ENCODE peak calls at places on chromosomes 1 and 21, in five cellular contexts. One of them, this sample, is unnamed.

GRCh38 chr1:236451796-236452373 is 57.8 kb downstream of the EDARADD start:
- DNase-seq in mesendoderm: peak; percentile 67
- DNase-seq in ascending aorta: no peak
- DNase-seq in tibial artery: no peak
- DNase-seq in lower lobe of right lung: no peak
- DNase-seq in this sample: no peak

GRCh38 chr1:234737210-234737761 is 127.3 kb upstream of the IRF2BP2 start:
- DNase-seq in mesendoderm: no peak
- DNase-seq in ascending aorta: no peak
- DNase-seq in tibial artery: peak; percentile 34
- DNase-seq in lower lobe of right lung: no peak
- DNase-seq in this sample: no peak

GRCh38 chr1:46166521-46167462 is 8.1 kb upstream of the TSPAN1 start:
- DNase-seq in mesendoderm: no peak
- DNase-seq in ascending aorta: no peak
- DNase-seq in tibial artery: peak; percentile 78
- DNase-seq in lower lobe of right lung: peak; percentile 78
- DNase-seq in this sample: no peak

GRCh38 chr1:90712931-90713618 is 4.0 kb downstream of the BARHL2 start:
- DNase-seq in mesendoderm: no peak
- DNase-seq in ascending aorta: no peak
- DNase-seq in tibial artery: no peak
- DNase-seq in lower lobe of right lung: no peak
- DNase-seq in this sample: no peak

GRCh38 chr21:43741425-43742096 is 22.6 kb downstream of the PDXK start:
- DNase-seq in mesendoderm: peak; percentile 63
- DNase-seq in ascending aorta: no peak
- DNase-seq in tibial artery: no peak
- DNase-seq in lower lobe of right lung: no peak
- DNase-seq in this sample: no peak

GRCh38 chr1:117059334-117059677 is 820 bp upstream of the TTF2 start:
- DNase-seq in mesendoderm: no peak
- DNase-seq in ascending aorta: no peak
- DNase-seq in tibial artery: peak; percentile 66
- DNase-seq in lower lobe of right lung: peak; percentile 68
- DNase-seq in this sample: peak; percentile 69

GRCh38 chr1:235404190-235404589 is 37.0 kb downstream of the TBCE start:
- DNase-seq in mesendoderm: no peak
- DNase-seq in ascending aorta: no peak
- DNase-seq in tibial artery: no peak
- DNase-seq in lower lobe of right lung: no peak
- DNase-seq in this sample: no peak

GRCh38 chr1:186722711-186723309 is 42.6 kb upstream of the PTGS2 start:
- DNase-seq in mesendoderm: peak; percentile 62
- DNase-seq in ascending aorta: no peak
- DNase-seq in tibial artery: no peak
- DNase-seq in lower lobe of right lung: no peak
- DNase-seq in this sample: no peak

GRCh38 chr1:173173388-173173787 is 33.7 kb downstream of the TNFSF4 start:
- DNase-seq in mesendoderm: no peak
- DNase-seq in ascending aorta: no peak
- DNase-seq in tibial artery: no peak
- DNase-seq in lower lobe of right lung: no peak
- DNase-seq in this sample: no peak

GRCh38 chr21:32520885-32521735 is 64.2 kb downstream of the TCP10L start:
- DNase-seq in mesendoderm: no peak
- DNase-seq in ascending aorta: no peak
- DNase-seq in tibial artery: peak; percentile 88
- DNase-seq in lower lobe of right lung: peak; percentile 75
- DNase-seq in this sample: no peak

GRCh38 chr1:246705368-246705767 is 18.8 kb upstream of the SCCPDH start:
- DNase-seq in mesendoderm: no peak
- DNase-seq in ascending aorta: no peak
- DNase-seq in tibial artery: no peak
- DNase-seq in lower lobe of right lung: no peak
- DNase-seq in this sample: no peak

GRCh38 chr1:10610901-10611600 is 136.3 kb downstream of the PEX14 start:
- DNase-seq in mesendoderm: no peak
- DNase-seq in ascending aorta: no peak
- DNase-seq in tibial artery: no peak
- DNase-seq in lower lobe of right lung: no peak
- DNase-seq in this sample: no peak

GRCh38 chr1:42133809-42134526 is 19.2 kb upstream of the GUCA2B start:
- DNase-seq in mesendoderm: no peak
- DNase-seq in ascending aorta: no peak
- DNase-seq in tibial artery: no peak
- DNase-seq in lower lobe of right lung: no peak
- DNase-seq in this sample: no peak

GRCh38 chr1:163608969-163609368 is 287.2 kb downstream of the NUF2 start:
- DNase-seq in mesendoderm: no peak
- DNase-seq in ascending aorta: no peak
- DNase-seq in tibial artery: no peak
- DNase-seq in lower lobe of right lung: no peak
- DNase-seq in this sample: no peak

GRCh38 chr1:193406901-193407300 is 220.5 kb upstream of the B3GALT2 start:
- DNase-seq in mesendoderm: peak; percentile 51
- DNase-seq in ascending aorta: no peak
- DNase-seq in tibial artery: no peak
- DNase-seq in lower lobe of right lung: no peak
- DNase-seq in this sample: no peak

GRCh38 chr1:228900099-228900965 is 165.1 kb downstream of the RHOU start:
- DNase-seq in mesendoderm: peak; percentile 42
- DNase-seq in ascending aorta: no peak
- DNase-seq in tibial artery: no peak
- DNase-seq in lower lobe of right lung: no peak
- DNase-seq in this sample: no peak

GRCh38 chr21:45088729-45089128 is 14.3 kb downstream of the ADARB1 start:
- DNase-seq in mesendoderm: no peak
- DNase-seq in ascending aorta: no peak
- DNase-seq in tibial artery: no peak
- DNase-seq in lower lobe of right lung: no peak
- DNase-seq in this sample: no peak

GRCh38 chr1:243281672-243282071 is 25.8 kb downstream of the SDCCAG8 start:
- DNase-seq in mesendoderm: no peak
- DNase-seq in ascending aorta: no peak
- DNase-seq in tibial artery: no peak
- DNase-seq in lower lobe of right lung: no peak
- DNase-seq in this sample: no peak

GRCh38 chr21:41509206-41509496 is 1.2 kb upstream of the TMPRSS2 start:
- DNase-seq in mesendoderm: no peak
- DNase-seq in ascending aorta: no peak
- DNase-seq in tibial artery: no peak
- DNase-seq in lower lobe of right lung: no peak
- DNase-seq in this sample: no peak

GRCh38 chr1:12594490-12594889 is 23.5 kb downstream of the DHRS3 start:
- DNase-seq in mesendoderm: no peak
- DNase-seq in ascending aorta: no peak
- DNase-seq in tibial artery: no peak
- DNase-seq in lower lobe of right lung: no peak
- DNase-seq in this sample: no peak

GRCh38 chr1:12595839-12596821 is 21.9 kb downstream of the DHRS3 start:
- DNase-seq in mesendoderm: peak; percentile 89
- DNase-seq in ascending aorta: peak; percentile 93
- DNase-seq in tibial artery: peak; percentile 98
- DNase-seq in lower lobe of right lung: peak; percentile 94
- DNase-seq in this sample: peak; percentile 88

GRCh38 chr1:12597792-12598191 is 20.2 kb downstream of the DHRS3 start:
- DNase-seq in mesendoderm: no peak
- DNase-seq in ascending aorta: no peak
- DNase-seq in tibial artery: peak; percentile 91
- DNase-seq in lower lobe of right lung: peak; percentile 79
- DNase-seq in this sample: no peak

GRCh38 chr1:12593621-12594066 is 24.4 kb downstream of the DHRS3 start:
- DNase-seq in mesendoderm: no peak
- DNase-seq in ascending aorta: peak; percentile 26
- DNase-seq in tibial artery: peak; percentile 94
- DNase-seq in lower lobe of right lung: no peak
- DNase-seq in this sample: no peak

DNA sequence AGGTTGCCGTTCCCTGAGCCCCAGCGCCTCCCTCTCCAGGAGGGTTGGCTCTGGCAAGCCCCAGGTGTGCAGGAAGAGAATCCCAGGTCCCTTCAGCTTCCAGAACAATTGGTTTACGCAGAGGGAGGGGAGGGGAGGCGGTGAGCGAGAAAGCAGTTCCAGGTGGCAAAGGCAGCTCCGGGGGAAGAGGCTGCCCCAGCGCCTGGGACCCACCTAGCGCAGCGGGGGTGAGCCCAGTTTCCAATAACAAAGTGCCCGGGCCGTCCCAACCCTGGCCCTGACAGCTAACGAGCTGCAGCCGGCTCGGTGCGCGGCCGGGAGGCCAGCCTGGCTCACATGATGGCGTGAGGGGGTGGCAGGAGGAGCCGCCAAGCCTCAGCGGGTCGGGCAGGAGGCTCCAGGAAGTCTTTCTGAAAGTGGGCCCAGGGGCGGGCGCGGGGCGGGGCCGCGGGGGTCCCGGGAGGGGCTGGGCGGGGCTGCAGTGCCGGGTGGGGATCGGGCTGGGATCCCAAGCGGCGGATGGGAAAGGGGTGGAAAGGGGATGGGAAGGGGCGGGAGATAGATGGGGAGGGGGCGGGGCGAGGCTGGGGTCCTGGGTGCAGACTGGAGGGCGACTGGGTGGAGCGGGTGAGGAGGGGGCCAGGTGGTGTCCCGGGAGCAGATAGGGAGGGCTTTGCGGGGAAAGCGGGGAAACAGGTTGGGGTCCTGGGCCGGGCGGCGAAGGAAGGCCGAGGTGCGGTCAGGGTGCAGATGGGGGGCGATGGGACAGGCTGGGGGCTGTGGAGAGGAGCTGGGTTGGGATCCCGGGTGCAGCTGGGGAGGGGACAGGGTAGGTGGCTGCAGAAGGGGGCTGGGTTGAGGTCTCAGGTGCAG is 22.8 kb downstream of the DHRS3 start:
- DNase-seq in mesendoderm: peak; percentile 65
- DNase-seq in ascending aorta: peak; percentile 62
- DNase-seq in tibial artery: peak; percentile 94
- DNase-seq in lower lobe of right lung: peak; percentile 77
- DNase-seq in this sample: no peak
- H3K4me3 ChIP-seq in mesendoderm: peak overlapping the region; percentile 2
- H3K4me3 ChIP-seq in ascending aorta: peak overlapping the region; percentile 52
- H3K4me3 ChIP-seq in tibial artery: peak overlapping the region; percentile 45
- H3K4me3 ChIP-seq in lower lobe of right lung: peak overlapping the region; percentile 48
- H3K4me3 ChIP-seq in this sample: peak overlapping the region; percentile 11

DNA sequence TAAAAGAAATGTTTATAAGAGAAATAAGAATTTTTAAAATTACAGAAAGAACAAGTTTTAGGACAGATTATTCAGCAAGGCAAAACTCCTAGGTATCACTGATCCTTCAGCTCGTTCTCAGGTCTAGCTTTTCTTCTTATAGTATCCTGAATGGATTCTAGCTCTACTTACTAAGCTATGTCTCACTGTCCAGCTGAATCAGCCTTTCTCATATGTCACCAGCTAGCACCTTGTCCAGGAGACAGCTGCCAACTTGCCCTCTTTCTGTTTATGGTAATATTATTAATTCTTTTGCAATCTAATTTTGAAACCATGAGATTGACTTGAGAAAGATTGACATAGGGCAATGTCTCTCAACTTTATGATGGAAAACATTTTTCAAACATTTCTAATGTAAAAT is 159.9 kb downstream of the LYPLAL1 start:
- DNase-seq in mesendoderm: no peak
- DNase-seq in ascending aorta: no peak
- DNase-seq in tibial artery: no peak
- DNase-seq in lower lobe of right lung: no peak
- DNase-seq in this sample: no peak
- H3K4me1 ChIP-seq in mesendoderm: no peaks in the 10 kb centered on the region
- H3K4me1 ChIP-seq in ascending aorta: no peaks in the 10 kb centered on the region
- H3K4me1 ChIP-seq in tibial artery: no peaks in the 10 kb centered on the region
- H3K4me1 ChIP-seq in lower lobe of right lung: no peaks in the 10 kb centered on the region
- H3K4me1 ChIP-seq in this sample: no peaks in the 10 kb centered on the region

DNA sequence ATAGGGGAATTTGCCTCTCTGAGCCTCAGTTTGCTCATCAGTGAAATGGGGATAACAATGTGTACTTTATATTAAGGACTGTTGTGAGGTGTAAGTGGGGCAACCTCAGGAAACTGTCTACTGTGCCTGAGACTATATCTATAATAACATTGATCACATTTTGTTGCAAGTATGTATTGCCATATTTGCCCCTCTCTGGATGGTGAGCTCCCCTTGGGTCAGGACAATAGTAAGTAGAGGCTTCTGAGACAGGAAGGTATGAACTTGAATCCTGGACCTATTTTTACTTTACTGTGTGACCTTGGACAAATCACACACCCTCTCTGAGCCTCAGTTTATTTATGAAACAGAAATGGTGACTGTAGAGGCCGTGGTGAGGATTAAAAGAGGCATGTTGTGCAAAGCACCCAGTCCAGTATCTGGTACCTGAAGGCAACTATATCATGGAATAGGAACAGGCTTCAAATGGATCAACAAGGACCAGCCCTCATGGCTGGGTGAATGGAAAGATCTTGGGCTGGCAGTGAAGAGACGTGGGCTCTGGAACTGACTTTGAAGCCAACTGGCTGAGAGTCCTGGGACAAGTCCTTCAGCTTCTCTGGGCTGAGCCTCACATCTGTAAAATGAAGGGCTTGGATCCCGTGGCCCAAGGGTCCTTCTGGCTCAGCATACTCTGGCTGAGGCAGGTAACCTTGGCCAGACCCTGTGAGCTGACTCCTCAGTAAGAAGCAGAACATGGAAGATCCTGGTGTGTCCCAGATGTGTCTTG is 35.0 kb upstream of the ID3 start:
- DNase-seq in mesendoderm: no peak
- DNase-seq in ascending aorta: no peak
- DNase-seq in tibial artery: no peak
- DNase-seq in lower lobe of right lung: no peak
- DNase-seq in this sample: no peak
- H3K4me3 ChIP-seq in mesendoderm: no peak overlapping the region
- H3K4me3 ChIP-seq in ascending aorta: no peak overlapping the region
- H3K4me3 ChIP-seq in tibial artery: no peak overlapping the region
- H3K4me3 ChIP-seq in lower lobe of right lung: no peak overlapping the region
- H3K4me3 ChIP-seq in this sample: no peak overlapping the region

GRCh38 chr1:919271-919872 is 4.4 kb upstream of the SAMD11 start:
- DNase-seq in mesendoderm: no peak
- DNase-seq in ascending aorta: no peak
- DNase-seq in tibial artery: no peak
- DNase-seq in lower lobe of right lung: no peak
- DNase-seq in this sample: no peak

GRCh38 chr1:918843-919242 is 4.9 kb upstream of the SAMD11 start:
- DNase-seq in mesendoderm: no peak
- DNase-seq in ascending aorta: no peak
- DNase-seq in tibial artery: no peak
- DNase-seq in lower lobe of right lung: no peak
- DNase-seq in this sample: no peak

GRCh38 chr1:921011-921837 is 2.5 kb upstream of the SAMD11 start:
- DNase-seq in mesendoderm: peak; percentile 89
- DNase-seq in ascending aorta: no peak
- DNase-seq in tibial artery: peak; percentile 84
- DNase-seq in lower lobe of right lung: peak; percentile 69
- DNase-seq in this sample: no peak

GRCh38 chr1:920008-920407 is 3.7 kb upstream of the SAMD11 start:
- DNase-seq in mesendoderm: no peak
- DNase-seq in ascending aorta: no peak
- DNase-seq in tibial artery: no peak
- DNase-seq in lower lobe of right lung: no peak
- DNase-seq in this sample: no peak

DNA sequence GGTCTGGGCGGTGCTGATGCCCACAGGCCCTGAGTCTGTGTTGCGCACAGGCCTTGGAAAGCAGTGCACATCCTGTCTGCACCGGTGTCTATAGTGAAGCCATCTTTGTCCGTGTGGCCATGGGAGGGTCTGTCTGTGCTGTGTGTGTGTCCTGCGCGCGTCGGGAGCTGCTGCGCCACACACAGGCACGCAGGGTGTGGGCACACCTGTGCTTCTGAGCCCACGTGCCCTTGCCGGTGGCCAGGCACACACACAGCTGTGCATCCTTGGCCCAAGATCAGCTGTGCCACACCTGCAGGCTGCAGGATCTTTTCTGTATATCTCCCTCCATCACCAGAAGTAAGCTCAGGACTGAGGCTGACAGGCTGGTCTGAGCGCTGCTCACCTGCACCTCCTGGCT is 3.2 kb upstream of the SAMD11 start:
- DNase-seq in mesendoderm: no peak
- DNase-seq in ascending aorta: no peak
- DNase-seq in tibial artery: no peak
- DNase-seq in lower lobe of right lung: no peak
- DNase-seq in this sample: no peak
- H3K4me1 ChIP-seq in mesendoderm: peaks cover 8% of the 10 kb centered on the region
- H3K4me1 ChIP-seq in ascending aorta: peaks cover 22% of the 10 kb centered on the region
- H3K4me1 ChIP-seq in tibial artery: peaks cover 67% of the 10 kb centered on the region
- H3K4me1 ChIP-seq in lower lobe of right lung: peaks cover 32% of the 10 kb centered on the region
- H3K4me1 ChIP-seq in this sample: peaks cover 4% of the 10 kb centered on the region

This sample was measured in RWPE2.